ENCODE peak calls at places on chromosomes 2 and 18, in six cellular contexts. O, G, K, Y, R and C are unnamed samples.

GRCh38 chr2:98903767-98904485 is 32.1 kb downstream of the CRACDL start:
- DNase-seq in R (no peak), G (no peak), Y (peak; percentile 43), K (no peak), O (no peak), C (no peak)

GRCh38 chr18:8632386-8632785 is 23.1 kb downstream of the RAB12 start:
- DNase-seq in Y (no peak), R (no peak), O (no peak), K (no peak), G (no peak), C (no peak)

GRCh38 chr2:228624708-228625107 is 443.2 kb upstream of the SPHKAP start:
- DNase-seq in O (no peak), K (no peak), G (no peak), Y (no peak), R (no peak), C (no peak)

GRCh38 chr18:50218432-50219197 is 23.7 kb upstream of the MYO5B start:
- DNase-seq in K (no peak), O (peak; percentile 14), R (no peak), Y (no peak), G (peak; percentile 24), C (no peak)

GRCh38 chr18:71727909-71728308 is 816.2 kb downstream of the CBLN2 start:
- DNase-seq in Y (no peak), R (no peak), G (no peak), O (no peak), K (no peak), C (no peak)

GRCh38 chr18:42086288-42086687 is 131.3 kb downstream of the PIK3C3 start:
- DNase-seq in O (no peak), Y (no peak), R (no peak), G (no peak), K (peak; percentile 5), C (no peak)

GRCh38 chr2:218262631-218263586 is 2.1 kb downstream of the GPBAR1 start:
- DNase-seq in R (no peak), O (no peak), K (no peak), G (no peak), Y (no peak), C (no peak)

GRCh38 chr18:7452331-7452730 is 114.8 kb upstream of the PTPRM start:
- DNase-seq in K (no peak), O (peak; percentile 56), R (no peak), G (no peak), Y (no peak), C (peak; percentile 58)

GRCh38 chr18:69982417-69982816 is 34.7 kb upstream of the CD226 start:
- DNase-seq in Y (no peak), K (no peak), R (no peak), O (no peak), G (no peak), C (no peak)

GRCh38 chr2:238597638-238598528 is 171.2 kb downstream of the ASB1 start:
- DNase-seq in Y (no peak), K (no peak), O (no peak), G (no peak), R (no peak), C (no peak)

GRCh38 chr2:39202639-39203369 is 41.0 kb downstream of the CDKL4 start:
- DNase-seq in G (no peak), R (no peak), Y (no peak), O (no peak), K (peak; percentile 15), C (no peak)

GRCh38 chr2:214103199-214104001 is 307.5 kb upstream of the VWC2L start:
- DNase-seq in G (no peak), K (no peak), O (no peak), R (no peak), Y (no peak), C (no peak)

GRCh38 chr2:66890286-66890812 is 455.4 kb downstream of the MEIS1 start:
- DNase-seq in Y (no peak), G (no peak), K (peak; percentile 42), R (no peak), O (no peak), C (no peak)

GRCh38 chr2:218406949-218407703 is 7.5 kb downstream of the CTDSP1 start:
- DNase-seq in K (peak; percentile 73), G (peak; percentile 59), R (no peak), Y (peak; percentile 84), O (peak; percentile 46), C (no peak)

GRCh38 chr2:234091432-234091879 is 41.0 kb downstream of the SPP2 start:
- DNase-seq in G (no peak), K (peak; percentile 9), Y (no peak), O (no peak), R (no peak), C (no peak)

GRCh38 chr18:51151568-51152511 is 45.6 kb downstream of the MEX3C start:
- DNase-seq in R (no peak), G (peak; percentile 62), Y (no peak), K (no peak), O (no peak), C (no peak)

GRCh38 chr2:237873382-237873781 is 14.0 kb downstream of the RAMP1 start:
- DNase-seq in O (no peak), G (peak; percentile 10), Y (no peak), R (no peak), K (peak; percentile 29), C (no peak)

GRCh38 chr2:172440795-172441194 is 13.4 kb downstream of the ITGA6 start:
- DNase-seq in Y (no peak), G (no peak), K (no peak), O (no peak), R (no peak), C (peak; percentile 40)

GRCh38 chr2:53646788-53647187 is 120.8 kb upstream of the CHAC2 start:
- DNase-seq in Y (no peak), K (no peak), O (no peak), R (no peak), G (no peak), C (no peak)

GRCh38 chr2:169221745-169222369 is 140.5 kb downstream of the LRP2 start:
- DNase-seq in O (peak; percentile 53), R (peak; percentile 13), Y (no peak), K (peak; percentile 5), G (no peak), C (no peak)
- TF ChIP-seq CTCF in O (peak; percentile 57), R (peak; percentile 42), Y (no peak), K (peak; percentile 32), G (no peak), C (peak; percentile 28)

GRCh38 chr2:96208144-96209010 is at the start of gene STARD7:
- DNase-seq in O (peak; percentile 99), Y (peak; percentile 99), G (peak; percentile 96), K (peak; percentile 98), R (peak; percentile 93), C (peak; percentile 87)
- TF ChIP-seq CTCF in O (peak; percentile 36), Y (no peak), G (peak; percentile 17), K (no peak), R (no peak), C (peak; percentile 9)

GRCh38 chr2:75574106-75574505 is 13.4 kb upstream of the EVA1A start:
- DNase-seq in G (no peak), R (no peak), K (no peak), Y (no peak), O (no peak), C (no peak)
- TF ChIP-seq CTCF in G (no peak), R (peak; percentile 6), K (no peak), Y (no peak), O (no peak), C (no peak)

DNA sequence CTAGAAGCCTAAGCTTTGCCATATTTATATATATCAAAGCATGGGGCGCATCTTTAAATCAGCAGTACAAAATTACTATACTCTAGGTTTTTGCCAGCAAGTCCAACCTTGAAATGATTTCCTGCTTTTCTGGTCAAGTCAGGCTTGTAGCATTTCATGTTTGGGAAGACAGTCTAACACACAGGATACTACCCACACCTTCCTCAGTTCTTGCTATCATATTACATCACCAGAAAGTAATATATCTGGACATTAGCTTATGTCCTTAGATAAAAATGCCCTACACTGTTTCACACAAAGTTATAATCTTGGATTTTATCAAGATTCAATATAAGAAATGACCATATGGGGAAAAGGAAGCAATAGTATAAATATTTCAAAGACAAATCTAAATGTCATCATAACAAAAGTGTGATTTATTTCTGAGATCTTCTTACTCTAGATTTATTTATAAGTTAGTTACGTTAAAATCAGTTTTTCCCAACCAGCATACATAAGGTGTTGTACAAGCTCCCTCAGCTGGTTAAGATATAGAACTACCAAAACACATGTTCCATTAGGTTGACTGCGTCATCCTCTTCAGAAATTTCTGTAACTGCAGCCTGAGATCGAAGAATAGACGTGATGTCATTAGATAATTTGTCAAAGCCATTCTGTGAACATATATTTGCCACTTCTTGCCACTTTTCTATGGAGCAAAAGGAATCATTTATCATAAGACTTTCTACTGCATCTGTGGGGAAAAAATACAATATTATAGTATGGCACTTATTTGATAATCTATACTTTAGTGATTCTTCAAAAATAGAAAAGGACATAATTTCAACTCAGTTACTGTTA is 56.6 kb downstream of the CLHC1 start:
- DNase-seq in K (peak; percentile 88), O (peak; percentile 67), R (peak; percentile 54), G (no peak), Y (no peak), C (no peak)
- TF ChIP-seq CTCF in K (peak; percentile 64), O (peak; percentile 58), R (peak; percentile 50), G (peak; percentile 59), Y (peak; percentile 40), C (peak; percentile 60)

DNA sequence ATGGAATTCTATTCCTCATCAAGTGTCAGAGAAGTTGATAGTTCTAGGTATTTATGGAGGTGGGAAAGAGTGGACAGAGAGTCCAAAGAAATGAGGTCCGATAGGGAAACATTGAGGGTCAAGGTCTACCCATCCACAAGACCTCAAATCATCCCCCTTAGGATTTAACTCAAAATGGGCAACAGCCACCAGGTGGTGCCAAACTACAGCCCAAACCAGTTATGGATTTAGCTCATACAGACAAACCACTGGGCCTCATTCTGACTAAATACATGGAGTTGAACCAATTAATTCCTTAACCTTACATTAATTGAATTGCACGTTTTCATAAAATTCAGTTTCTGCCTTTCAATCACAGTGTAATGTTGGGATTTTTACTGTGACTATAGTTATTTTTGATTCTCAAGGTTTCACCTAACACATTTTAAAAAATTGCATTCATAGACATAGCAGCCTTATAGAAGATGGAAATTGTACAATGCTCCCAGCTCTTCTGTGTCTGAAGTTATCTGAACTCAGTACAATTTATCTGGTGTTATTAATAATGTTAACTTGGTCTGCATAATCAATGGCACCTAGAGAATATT is 98.2 kb upstream of the HNMT start:
- DNase-seq in R (peak; percentile 23), O (peak; percentile 55), Y (no peak), K (peak; percentile 54), G (peak; percentile 37), C (no peak)
- TF ChIP-seq CTCF in R (peak; percentile 78), O (peak; percentile 68), Y (no peak), K (peak; percentile 82), G (peak; percentile 54), C (peak; percentile 86)

GRCh38 chr2:231343988-231344387 is 51.5 kb upstream of the B3GNT7 start:
- DNase-seq in K (no peak), O (no peak), R (no peak), Y (no peak), G (no peak), C (no peak)

GRCh38 chr2:231348703-231349373 is 46.7 kb upstream of the B3GNT7 start:
- DNase-seq in K (no peak), O (no peak), G (no peak), Y (no peak), R (no peak), C (no peak)

GRCh38 chr2:231344851-231345250 is 50.7 kb upstream of the B3GNT7 start:
- DNase-seq in G (no peak), O (no peak), R (no peak), Y (no peak), K (no peak), C (no peak)

GRCh38 chr2:231348173-231348572 is 47.3 kb upstream of the B3GNT7 start:
- DNase-seq in R (no peak), G (no peak), O (no peak), Y (no peak), K (no peak), C (no peak)

GRCh38 chr2:231347081-231347480 is 48.4 kb upstream of the B3GNT7 start:
- DNase-seq in O (no peak), G (no peak), Y (no peak), K (no peak), R (no peak), C (no peak)
- TF ChIP-seq CTCF in O (no peak), G (no peak), Y (no peak), K (no peak), R (no peak), C (no peak)